ENCODE peak calls at places on chromosomes 1 and 21, in five cellular contexts. Q, N, C, R and V are unnamed samples.

GRCh38 chr21:32990666-32991065 is 35.1 kb upstream of the OLIG2 start:
- DNase-seq in Q (no peak), N (no peak), C (no peak), R (no peak), V (no peak)

GRCh38 chr1:226877669-226878068 is 7.3 kb downstream of the PSEN2 start:
- DNase-seq in Q (no peak), N (no peak), C (no peak), R (no peak), V (no peak)

GRCh38 chr1:175207971-175208370 is 15.4 kb upstream of the KIAA0040 start:
- DNase-seq in Q (no peak), N (no peak), C (no peak), R (no peak), V (no peak)

GRCh38 chr1:180786633-180787032 is 126.1 kb upstream of the KIAA1614 start:
- DNase-seq in Q (no peak), N (no peak), C (no peak), R (no peak), V (no peak)

GRCh38 chr21:36478941-36479340 is 981 bp downstream of the CLDN14 start:
- DNase-seq in Q (no peak), N (peak), C (no peak), R (peak), V (no peak)

GRCh38 chr1:119885903-119886783 is 10.2 kb downstream of the ADAM30 start:
- DNase-seq in Q (peak), N (peak), C (no peak), R (no peak), V (no peak)

GRCh38 chr1:75582725-75583261 is 28.1 kb downstream of the SLC44A5 start:
- DNase-seq in Q (no peak), N (no peak), C (no peak), R (no peak), V (no peak)

GRCh38 chr1:37055631-37056030 is 21.3 kb upstream of the GRIK3 start:
- DNase-seq in Q (no peak), N (no peak), C (no peak), R (no peak), V (no peak)

GRCh38 chr1:165235777-165236285 is 120.7 kb downstream of the LMX1A start:
- DNase-seq in Q (no peak), N (no peak), C (no peak), R (no peak), V (no peak)

GRCh38 chr1:90838720-90839119 is 121.6 kb upstream of the BARHL2 start:
- DNase-seq in Q (no peak), N (no peak), C (no peak), R (no peak), V (no peak)

GRCh38 chr21:18772404-18772803 is 368.8 kb upstream of the TMPRSS15 start:
- DNase-seq in Q (no peak), N (no peak), C (no peak), R (no peak), V (no peak)

GRCh38 chr21:15966216-15966615 is 236.4 kb downstream of the USP25 start:
- DNase-seq in Q (no peak), N (no peak), C (no peak), R (no peak), V (no peak)

GRCh38 chr1:119700326-119700725 is 11.4 kb upstream of the PHGDH start:
- DNase-seq in Q (no peak), N (no peak), C (peak), R (no peak), V (no peak)

GRCh38 chr1:225451340-225451739 is 23.5 kb upstream of the LBR start:
- DNase-seq in Q (no peak), N (no peak), C (peak), R (no peak), V (no peak)

GRCh38 chr1:212782422-212783154 is 9.0 kb downstream of the NSL1 start:
- DNase-seq in Q (peak), N (no peak), C (peak), R (no peak), V (no peak)

GRCh38 chr1:189432761-189433160 is 1044.9 kb downstream of the BRINP3 start:
- DNase-seq in Q (no peak), N (no peak), C (no peak), R (no peak), V (no peak)

GRCh38 chr1:156754219-156754618 is 2.7 kb upstream of the HDGF start:
- DNase-seq in Q (no peak), N (no peak), C (no peak), R (no peak), V (no peak)

GRCh38 chr1:29889776-29890175 is 653.5 kb downstream of the PTPRU start:
- DNase-seq in Q (no peak), N (no peak), C (no peak), R (no peak), V (no peak)

GRCh38 chr1:86471296-86471695 is 2.6 kb downstream of the CLCA1 start:
- DNase-seq in Q (no peak), N (no peak), C (no peak), R (no peak), V (no peak)

GRCh38 chr1:106677721-106678120 is 378.8 kb upstream of the PRMT6 start:
- DNase-seq in Q (no peak), N (no peak), C (no peak), R (no peak), V (no peak)

GRCh38 chr1:43238104-43238503 is 31.7 kb upstream of the TMEM125 start:
- DNase-seq in Q (peak), N (peak), C (peak), R (peak), V (no peak)

GRCh38 chr1:193355179-193355578 is 168.8 kb upstream of the B3GALT2 start:
- DNase-seq in Q (no peak), N (peak), C (no peak), R (no peak), V (peak)

GRCh38 chr1:231162300-231162969 is 577 bp downstream of the TRIM67 start:
- DNase-seq in Q (no peak), N (peak), C (no peak), R (no peak), V (no peak)

GRCh38 chr1:45302505-45303331 is 24.0 kb upstream of the HPDL start:
- DNase-seq in Q (no peak), N (no peak), C (no peak), R (no peak), V (no peak)

DNA sequence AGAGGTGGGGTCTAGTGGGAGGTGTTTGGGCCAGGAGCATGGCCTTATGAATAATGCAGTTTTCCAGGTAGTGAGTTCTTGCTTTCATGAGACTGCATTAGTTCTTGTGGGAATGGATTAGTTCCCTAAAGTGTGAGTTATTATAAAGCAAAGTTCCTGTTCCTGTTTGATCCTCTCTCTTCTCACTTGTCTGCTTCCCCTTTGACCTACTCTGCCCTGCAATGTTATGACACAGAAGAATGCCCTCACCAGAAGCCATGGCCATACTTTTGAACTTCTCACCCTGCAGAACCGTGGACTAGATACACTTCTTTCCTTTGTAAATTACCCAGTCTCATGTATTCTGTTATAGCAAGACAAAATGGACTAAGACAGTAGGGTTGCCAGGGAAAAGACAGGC is 53.6 kb downstream of the MAP3K7CL start:
- DNase-seq in Q (no peak), N (no peak), C (no peak), R (no peak), V (no peak)
- H3K27ac ChIP-seq in Q (no peak), N (peak), C (peak), R (no peak), V (no peak)

GRCh38 chr1:16013908-16014258 is 4.0 kb downstream of the HSPB7 start:
- DNase-seq in Q (no peak), N (no peak), C (no peak), R (no peak), V (no peak)
- H3K27ac ChIP-seq in Q (no peak), N (peak), C (no peak), R (no peak), V (no peak)

GRCh38 chr1:93988634-93989350 is 79.6 kb upstream of the GCLM start:
- DNase-seq in Q (no peak), N (no peak), C (peak), R (no peak), V (peak)
- H3K27ac ChIP-seq in Q (no peak), N (no peak), C (peak), R (no peak), V (peak)

DNA sequence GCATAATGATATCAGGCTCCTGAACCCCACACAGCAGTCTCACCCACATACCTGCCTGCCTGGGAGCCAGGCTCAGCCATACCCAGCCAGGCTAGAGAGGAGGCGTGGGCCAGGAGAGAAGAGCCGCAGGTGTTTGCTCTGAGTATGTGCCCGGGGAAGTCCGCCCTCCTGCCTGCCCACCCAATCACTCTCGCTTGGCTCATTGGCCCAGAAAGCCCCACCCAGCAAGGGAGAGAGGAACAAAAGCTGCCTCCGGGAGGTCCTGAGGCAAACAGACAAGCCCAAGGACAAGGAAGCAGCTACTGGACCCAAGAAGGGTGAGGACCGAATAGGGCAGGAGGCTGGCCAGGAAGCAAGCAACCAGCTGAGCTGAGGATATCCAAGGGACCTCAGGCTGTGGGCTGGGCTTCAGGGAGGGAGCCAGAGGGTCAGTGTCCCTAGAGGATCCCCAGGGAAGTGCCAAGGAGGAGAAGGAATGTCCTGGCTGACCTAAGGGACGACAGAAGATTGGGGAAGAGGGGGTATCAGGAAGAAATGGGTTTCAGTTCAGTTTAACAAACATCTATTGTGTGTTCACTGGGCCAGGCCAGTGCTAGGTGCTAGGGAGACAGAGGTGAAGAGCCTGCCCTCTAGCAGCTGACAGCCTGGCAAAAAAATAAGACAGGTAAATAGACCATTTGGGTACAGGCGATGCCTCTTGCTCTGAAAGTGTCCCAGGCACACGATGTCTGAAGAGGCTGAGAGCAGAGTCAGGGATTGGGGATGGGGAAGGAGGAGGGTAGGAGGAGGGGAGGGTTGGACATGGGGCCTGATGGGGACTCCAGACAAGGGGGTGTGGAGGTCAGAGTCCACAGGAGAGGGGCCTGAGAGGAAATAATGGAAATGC is at the start of gene GJB4:
- DNase-seq in Q (no peak), N (peak), C (no peak), R (no peak), V (no peak)
- H3K27ac ChIP-seq in Q (no peak), N (no peak), C (no peak), R (no peak), V (peak)

GRCh38 chr1:68279846-68280245 is 47.5 kb upstream of the WLS start:
- DNase-seq in Q (no peak), N (no peak), C (no peak), R (no peak), V (no peak)

GRCh38 chr1:68285046-68285445 is 52.7 kb upstream of the WLS start:
- DNase-seq in Q (no peak), N (no peak), C (no peak), R (no peak), V (no peak)

GRCh38 chr1:68278221-68278620 is 45.9 kb upstream of the WLS start:
- DNase-seq in Q (no peak), N (no peak), C (no peak), R (no peak), V (no peak)

GRCh38 chr1:68276448-68276847 is 44.1 kb upstream of the WLS start:
- DNase-seq in Q (no peak), N (no peak), C (no peak), R (no peak), V (no peak)

DNA sequence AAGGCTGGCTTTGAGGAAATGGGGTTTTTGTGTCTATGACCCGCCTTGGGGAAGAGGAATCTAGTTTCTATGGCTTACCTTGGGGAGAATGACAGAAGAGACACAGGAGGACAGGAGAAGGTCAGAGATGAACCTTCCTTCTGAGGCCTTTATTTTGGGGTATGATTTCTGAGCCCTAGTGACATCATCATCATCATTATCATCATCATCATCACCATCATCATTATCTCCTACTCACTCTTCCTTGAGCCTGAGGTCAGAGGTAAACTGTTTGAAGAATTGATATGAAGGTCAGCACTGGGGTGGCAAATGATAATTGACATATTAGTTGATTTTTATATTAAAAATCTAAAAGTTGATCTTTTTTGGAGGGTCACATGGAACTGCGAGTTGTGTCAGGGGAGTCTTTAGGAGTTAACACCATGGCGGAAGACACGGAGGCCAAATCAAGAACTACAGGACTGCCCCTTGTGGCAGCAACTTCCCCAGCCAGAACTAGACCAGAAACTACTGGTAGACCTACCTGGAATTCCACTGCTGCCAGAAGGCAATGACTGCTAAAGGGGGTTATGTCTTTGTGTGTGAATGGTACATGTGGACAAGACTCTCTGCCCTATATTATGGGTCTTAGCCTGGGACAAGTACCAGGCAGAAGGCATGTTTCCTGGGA is 49.8 kb upstream of the WLS start:
- DNase-seq in Q (no peak), N (no peak), C (no peak), R (no peak), V (no peak)
- H3K27ac ChIP-seq in Q (no peak), N (no peak), C (no peak), R (no peak), V (no peak)

DNA sequence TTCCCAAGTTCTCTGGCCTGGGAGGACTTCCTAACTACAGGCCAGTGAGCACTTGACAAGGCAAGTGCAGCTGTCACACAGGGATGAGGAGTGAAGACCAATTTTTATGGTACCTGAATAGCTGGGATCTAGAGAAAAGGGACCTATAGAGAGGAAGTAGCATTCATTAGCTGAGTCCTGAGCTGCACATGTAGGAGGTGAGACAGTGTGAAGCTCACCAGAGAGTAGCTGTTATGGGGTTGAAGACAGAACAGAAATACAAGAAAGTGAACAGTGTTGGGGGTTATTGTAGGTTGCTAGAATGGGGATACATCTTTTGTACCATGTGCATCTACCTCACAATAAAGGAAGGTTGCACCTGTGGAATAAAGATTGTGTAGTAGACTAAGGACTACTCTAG is 37.7 kb upstream of the PYHIN1 start:
- DNase-seq in Q (no peak), N (no peak), C (no peak), R (no peak), V (no peak)
- H3K27ac ChIP-seq in Q (no peak), N (no peak), C (no peak), R (no peak), V (no peak)

GRCh38 chr1:52726265-52727113 is at the start of gene ZYG11B:
- DNase-seq in Q (peak), N (peak), C (peak), R (peak), V (no peak)

GRCh38 chr1:52727114-52727586 is 897 bp downstream of the ZYG11B start:
- DNase-seq in Q (peak), N (peak), C (no peak), R (no peak), V (no peak)

GRCh38 chr1:52723260-52723659 is 3.0 kb upstream of the ZYG11B start:
- DNase-seq in Q (no peak), N (no peak), C (no peak), R (no peak), V (no peak)

GRCh38 chr1:52725903-52726264 is 369 bp upstream of the ZYG11B start:
- DNase-seq in Q (no peak), N (no peak), C (no peak), R (no peak), V (no peak)

DNA sequence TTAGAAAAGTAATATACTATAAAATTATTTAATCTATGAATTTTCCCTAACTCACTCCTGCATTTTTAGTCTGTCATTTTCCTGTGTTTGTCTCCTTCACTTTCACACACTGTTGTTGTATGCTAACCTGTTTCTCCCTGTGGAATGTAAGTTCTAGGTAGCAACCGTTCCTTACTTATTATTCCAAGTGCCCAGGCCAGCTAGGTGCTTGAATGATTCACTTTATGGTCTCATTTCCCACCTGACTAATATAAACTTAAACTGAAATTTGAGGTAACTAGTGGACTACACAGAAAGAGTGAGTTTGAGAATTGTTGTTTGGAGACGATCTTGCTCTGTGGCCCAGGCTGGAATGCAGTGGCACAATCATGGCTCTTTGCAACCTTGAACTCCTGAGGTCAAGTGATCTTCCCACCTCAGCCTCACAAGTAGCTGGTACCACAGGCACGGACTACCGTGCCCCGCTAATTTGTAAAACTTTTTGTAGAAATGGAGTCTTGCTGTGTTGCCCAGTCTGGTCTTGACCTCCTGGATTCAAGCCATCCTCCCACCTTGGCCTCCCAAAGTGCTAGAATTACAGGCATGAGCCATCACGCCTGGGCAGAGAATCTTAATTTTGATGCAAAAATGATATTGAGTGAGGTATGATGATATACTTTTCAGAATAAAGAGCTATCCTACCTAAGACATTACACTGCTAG is 1.9 kb downstream of the ZYG11B start:
- DNase-seq in Q (no peak), N (no peak), C (no peak), R (no peak), V (no peak)
- H3K27ac ChIP-seq in Q (no peak), N (no peak), C (no peak), R (no peak), V (no peak)